ENCODE peak calls at places on chromosomes 13 and 19, in nine cellular contexts. One of them, this sample, is unnamed.

GRCh38 chr19:12596927-12597548 is 13.6 kb downstream of the ZNF490 start:
- DNase-seq in coronary artery: no peak
- DNase-seq in HCT116: no peak
- DNase-seq in HEK293T: no peak
- DNase-seq in adipocyte: no peak
- DNase-seq in nephron progenitor cell: no peak
- DNase-seq in activated effector memory CD4-positive, alpha-beta T cell treated with anti-CD3 and anti-CD28 coated beads, Interleukin-2, amount 50 U/mL, for 16 hours: no peak
- DNase-seq in hippocampal formation: no peak
- DNase-seq in RWPE1: no peak
- DNase-seq in this sample: no peak

GRCh38 chr13:21528616-21529015 is 69.5 kb upstream of the ZDHHC20 start:
- DNase-seq in coronary artery: no peak
- DNase-seq in HCT116: no peak
- DNase-seq in HEK293T: no peak
- DNase-seq in adipocyte: peak
- DNase-seq in nephron progenitor cell: no peak
- DNase-seq in activated effector memory CD4-positive, alpha-beta T cell treated with anti-CD3 and anti-CD28 coated beads, Interleukin-2, amount 50 U/mL, for 16 hours: no peak
- DNase-seq in hippocampal formation: no peak
- DNase-seq in RWPE1: no peak
- DNase-seq in this sample: peak

GRCh38 chr13:27280009-27280646 is 9.5 kb downstream of the RASL11A start:
- DNase-seq in coronary artery: no peak
- DNase-seq in HCT116: no peak
- DNase-seq in HEK293T: no peak
- DNase-seq in adipocyte: no peak
- DNase-seq in nephron progenitor cell: no peak
- DNase-seq in activated effector memory CD4-positive, alpha-beta T cell treated with anti-CD3 and anti-CD28 coated beads, Interleukin-2, amount 50 U/mL, for 16 hours: no peak
- DNase-seq in hippocampal formation: no peak
- DNase-seq in RWPE1: no peak
- DNase-seq in this sample: no peak

GRCh38 chr19:55546822-55547614 is 1.7 kb upstream of the SBK3 start:
- DNase-seq in coronary artery: peak
- DNase-seq in HCT116: no peak
- DNase-seq in HEK293T: peak
- DNase-seq in adipocyte: peak
- DNase-seq in nephron progenitor cell: no peak
- DNase-seq in activated effector memory CD4-positive, alpha-beta T cell treated with anti-CD3 and anti-CD28 coated beads, Interleukin-2, amount 50 U/mL, for 16 hours: no peak
- DNase-seq in hippocampal formation: no peak
- DNase-seq in RWPE1: no peak
- DNase-seq in this sample: peak

GRCh38 chr19:5339470-5339949 is 1.1 kb downstream of the PTPRS start:
- DNase-seq in coronary artery: no peak
- DNase-seq in HCT116: no peak
- DNase-seq in HEK293T: no peak
- DNase-seq in adipocyte: peak
- DNase-seq in nephron progenitor cell: peak
- DNase-seq in activated effector memory CD4-positive, alpha-beta T cell treated with anti-CD3 and anti-CD28 coated beads, Interleukin-2, amount 50 U/mL, for 16 hours: no peak
- DNase-seq in hippocampal formation: no peak
- DNase-seq in RWPE1: no peak
- DNase-seq in this sample: peak

GRCh38 chr13:71171740-71172139 is 695.3 kb downstream of the DACH1 start:
- DNase-seq in coronary artery: no peak
- DNase-seq in HCT116: no peak
- DNase-seq in HEK293T: no peak
- DNase-seq in adipocyte: no peak
- DNase-seq in nephron progenitor cell: no peak
- DNase-seq in activated effector memory CD4-positive, alpha-beta T cell treated with anti-CD3 and anti-CD28 coated beads, Interleukin-2, amount 50 U/mL, for 16 hours: no peak
- DNase-seq in hippocampal formation: no peak
- DNase-seq in RWPE1: no peak
- DNase-seq in this sample: no peak

GRCh38 chr13:103960011-103960410 is 893.8 kb upstream of the SLC10A2 start:
- DNase-seq in coronary artery: no peak
- DNase-seq in HCT116: no peak
- DNase-seq in HEK293T: no peak
- DNase-seq in adipocyte: no peak
- DNase-seq in nephron progenitor cell: no peak
- DNase-seq in activated effector memory CD4-positive, alpha-beta T cell treated with anti-CD3 and anti-CD28 coated beads, Interleukin-2, amount 50 U/mL, for 16 hours: no peak
- DNase-seq in hippocampal formation: no peak
- DNase-seq in RWPE1: no peak
- DNase-seq in this sample: no peak

GRCh38 chr19:33501957-33502356 is 19.6 kb downstream of the PEPD start:
- DNase-seq in coronary artery: no peak
- DNase-seq in HCT116: no peak
- DNase-seq in HEK293T: no peak
- DNase-seq in adipocyte: no peak
- DNase-seq in nephron progenitor cell: no peak
- DNase-seq in activated effector memory CD4-positive, alpha-beta T cell treated with anti-CD3 and anti-CD28 coated beads, Interleukin-2, amount 50 U/mL, for 16 hours: no peak
- DNase-seq in hippocampal formation: no peak
- DNase-seq in RWPE1: no peak
- DNase-seq in this sample: no peak

GRCh38 chr13:47845981-47846380 is 155.1 kb downstream of the SUCLA2 start:
- DNase-seq in coronary artery: no peak
- DNase-seq in HCT116: no peak
- DNase-seq in HEK293T: no peak
- DNase-seq in adipocyte: no peak
- DNase-seq in nephron progenitor cell: no peak
- DNase-seq in activated effector memory CD4-positive, alpha-beta T cell treated with anti-CD3 and anti-CD28 coated beads, Interleukin-2, amount 50 U/mL, for 16 hours: no peak
- DNase-seq in hippocampal formation: no peak
- DNase-seq in RWPE1: no peak
- DNase-seq in this sample: no peak

GRCh38 chr19:56720281-56720680 is 48.7 kb upstream of the ZNF835 start:
- DNase-seq in coronary artery: no peak
- DNase-seq in HCT116: no peak
- DNase-seq in HEK293T: no peak
- DNase-seq in adipocyte: no peak
- DNase-seq in nephron progenitor cell: no peak
- DNase-seq in activated effector memory CD4-positive, alpha-beta T cell treated with anti-CD3 and anti-CD28 coated beads, Interleukin-2, amount 50 U/mL, for 16 hours: no peak
- DNase-seq in hippocampal formation: peak
- DNase-seq in RWPE1: no peak
- DNase-seq in this sample: no peak

GRCh38 chr13:30466358-30466714 is 600 bp upstream of the HMGB1 start:
- DNase-seq in coronary artery: no peak
- DNase-seq in HCT116: no peak
- DNase-seq in HEK293T: no peak
- DNase-seq in adipocyte: peak
- DNase-seq in nephron progenitor cell: no peak
- DNase-seq in activated effector memory CD4-positive, alpha-beta T cell treated with anti-CD3 and anti-CD28 coated beads, Interleukin-2, amount 50 U/mL, for 16 hours: no peak
- DNase-seq in hippocampal formation: no peak
- DNase-seq in RWPE1: peak
- DNase-seq in this sample: no peak

This sample was measured in GM03348.